ENCODE peak calls at places on chromosome 16, in ten cellular contexts. B is GM10248; Q is stimulated activated CD4-positive, alpha-beta T cell treated with anti-CD3 and anti-CD28 coated beads, Interleukin-2, amount 100 ng/mL, for 24 hours; H is RPMI8226; O is lower lobe of right lung; G is mesenchymal stem cell; Z is activated naive CD8-positive, alpha-beta T cell treated with anti-CD3 and anti-CD28 coated beads, Interleukin-2, amount 50 U/mL, for 16 hours; T is CD8-positive, alpha-beta T cell; N is GM12865; J is effector memory CD8-positive, alpha-beta T cell. P is an unnamed sample.

GRCh38 chr16:86379505-86379846 is 130.9 kb upstream of the FOXF1 start:
- DNase-seq in B (no peak), Q (no peak), H (no peak), O (no peak), G (peak), Z (no peak), T (no peak), N (no peak), J (no peak), P (no peak)

GRCh38 chr16:12009462-12009861 is 32.9 kb downstream of the SNX29 start:
- DNase-seq in B (no peak), Q (no peak), H (no peak), O (no peak), G (no peak), Z (no peak), T (peak), N (no peak), J (no peak), P (peak)

GRCh38 chr16:88927661-88928060 is 49.3 kb downstream of the CBFA2T3 start:
- DNase-seq in B (no peak), Q (no peak), H (no peak), O (no peak), G (no peak), Z (no peak), T (no peak), N (no peak), J (no peak), P (no peak)

GRCh38 chr16:79845734-79846135 is 245.2 kb upstream of the MAF start:
- DNase-seq in B (no peak), Q (no peak), H (peak), O (no peak), G (no peak), Z (no peak), T (no peak), N (peak), J (no peak), P (no peak)

GRCh38 chr16:65619606-65620005 is 497.7 kb upstream of the CDH11 start:
- DNase-seq in B (no peak), Q (no peak), H (no peak), O (no peak), G (no peak), Z (no peak), T (no peak), N (no peak), J (no peak), P (no peak)

GRCh38 chr16:68259421-68259820 is 4.9 kb upstream of the SLC7A6 start:
- DNase-seq in B (no peak), Q (no peak), H (no peak), O (no peak), G (no peak), Z (no peak), T (no peak), N (no peak), J (no peak), P (no peak)

GRCh38 chr16:2900526-2901075 is 11.1 kb upstream of the FLYWCH1 start:
- DNase-seq in B (no peak), Q (no peak), H (no peak), O (no peak), G (no peak), Z (no peak), T (no peak), N (no peak), J (no peak), P (no peak)

GRCh38 chr16:68369697-68370096 is 58.9 kb downstream of the PRMT7 start:
- DNase-seq in B (peak), Q (peak), H (peak), O (peak), G (no peak), Z (no peak), T (no peak), N (peak), J (peak), P (no peak)

GRCh38 chr16:28935333-28935732 is 3.6 kb downstream of the CD19 start:
- DNase-seq in B (no peak), Q (no peak), H (no peak), O (no peak), G (no peak), Z (no peak), T (no peak), N (no peak), J (no peak), P (no peak)

GRCh38 chr16:66267287-66268137 is 99.0 kb upstream of the CDH5 start:
- DNase-seq in B (no peak), Q (no peak), H (no peak), O (no peak), G (no peak), Z (no peak), T (no peak), N (no peak), J (no peak), P (no peak)

GRCh38 chr16:20901441-20902112 is 1.0 kb downstream of the LYRM1 start:
- DNase-seq in B (peak), Q (peak), H (peak), O (peak), G (peak), Z (no peak), T (no peak), N (peak), J (peak), P (peak)

GRCh38 chr16:51968756-51969155 is 578.2 kb downstream of the TOX3 start:
- DNase-seq in B (no peak), Q (no peak), H (no peak), O (no peak), G (no peak), Z (no peak), T (no peak), N (no peak), J (no peak), P (no peak)

GRCh38 chr16:10787304-10787703 is 31.3 kb downstream of the TVP23A start:
- DNase-seq in B (no peak), Q (no peak), H (peak), O (no peak), G (no peak), Z (no peak), T (no peak), N (peak), J (no peak), P (no peak)

GRCh38 chr16:84054916-84055315 is 12.3 kb upstream of the SLC38A8 start:
- DNase-seq in B (no peak), Q (no peak), H (no peak), O (peak), G (no peak), Z (no peak), T (no peak), N (no peak), J (no peak), P (no peak)

GRCh38 chr16:676565-677297 is 1.3 kb downstream of the RHBDL1 start:
- DNase-seq in B (no peak), Q (no peak), H (no peak), O (peak), G (no peak), Z (no peak), T (no peak), N (no peak), J (no peak), P (no peak)

GRCh38 chr16:87794485-87795078 is 28.8 kb upstream of the KLHDC4 start:
- DNase-seq in B (no peak), Q (no peak), H (no peak), O (no peak), G (no peak), Z (no peak), T (no peak), N (no peak), J (no peak), P (no peak)

GRCh38 chr16:61432421-61432820 is 603.8 kb downstream of the CDH8 start:
- DNase-seq in B (no peak), Q (no peak), H (no peak), O (no peak), G (peak), Z (no peak), T (no peak), N (no peak), J (no peak), P (no peak)

GRCh38 chr16:58086381-58087208 is 42.6 kb downstream of the CFAP20 start:
- DNase-seq in B (no peak), Q (no peak), H (peak), O (no peak), G (no peak), Z (no peak), T (no peak), N (no peak), J (no peak), P (no peak)

GRCh38 chr16:72073831-72074230 is 10.8 kb downstream of the HPR start:
- DNase-seq in B (no peak), Q (no peak), H (no peak), O (no peak), G (no peak), Z (no peak), T (no peak), N (no peak), J (no peak), P (no peak)

GRCh38 chr16:12132850-12133249 is 156.3 kb downstream of the SNX29 start:
- DNase-seq in B (no peak), Q (no peak), H (no peak), O (no peak), G (no peak), Z (no peak), T (no peak), N (no peak), J (no peak), P (no peak)

GRCh38 chr16:50585331-50585776 is 37.2 kb downstream of the NKD1 start:
- DNase-seq in B (no peak), Q (no peak), H (no peak), O (peak), G (no peak), Z (no peak), T (no peak), N (no peak), J (no peak), P (no peak)

GRCh38 chr16:27214084-27214961 is 11.0 kb downstream of the KDM8 start:
- DNase-seq in B (no peak), Q (no peak), H (no peak), O (no peak), G (no peak), Z (no peak), T (no peak), N (no peak), J (no peak), P (no peak)

GRCh38 chr16:73122604-73123386 is 74.9 kb upstream of the ZFHX3 start:
- DNase-seq in B (no peak), Q (no peak), H (no peak), O (peak), G (no peak), Z (no peak), T (no peak), N (peak), J (no peak), P (no peak)

GRCh38 chr16:17467923-17468540 is 2.7 kb downstream of the XYLT1 start:
- DNase-seq in B (no peak), Q (peak), H (no peak), O (no peak), G (no peak), Z (no peak), T (no peak), N (peak), J (no peak), P (no peak)

GRCh38 chr16:69924777-69925191 is 26.4 kb upstream of the CLEC18A start:
- DNase-seq in B (no peak), Q (no peak), H (no peak), O (no peak), G (peak), Z (no peak), T (no peak), N (no peak), J (no peak), P (no peak)

GRCh38 chr16:89343501-89344291 is 126.2 kb downstream of the ZNF778 start:
- DNase-seq in B (no peak), Q (no peak), H (no peak), O (peak), G (peak), Z (no peak), T (no peak), N (no peak), J (no peak), P (no peak)